ENCODE peak calls at places on chromosome 20, in five cellular contexts. P is IMR-90, L is SK-N-SH, A is aorta, T is mammary epithelial cell. E is an unnamed sample.

GRCh38 chr20:19786311-19786710 is 28.3 kb downstream of the RIN2 start:
- DNase-seq in P (peak; percentile 92), L (no peak), A (peak; percentile 70), T (peak; percentile 89), E (peak; percentile 95)

GRCh38 chr20:56872620-56873458 is 243.7 kb downstream of the TFAP2C start:
- DNase-seq in P (no peak), L (no peak), A (no peak), T (peak; percentile 25), E (no peak)

GRCh38 chr20:54668271-54669053 is 193.1 kb downstream of the DOK5 start:
- DNase-seq in P (peak; percentile 5), L (peak; percentile 29), A (no peak), T (no peak), E (peak; percentile 23)

GRCh38 chr20:36268501-36269342 is 32.4 kb downstream of the AAR2 start:
- DNase-seq in P (no peak), L (no peak), A (no peak), T (no peak), E (no peak)

GRCh38 chr20:32378461-32378860 is 20.3 kb downstream of the ASXL1 start:
- DNase-seq in P (no peak), L (no peak), A (no peak), T (no peak), E (no peak)

GRCh38 chr20:58065508-58066361 is 162.7 kb downstream of the ANKRD60 start:
- DNase-seq in P (no peak), L (no peak), A (no peak), T (peak; percentile 90), E (no peak)

GRCh38 chr20:25310921-25311728 is 63.2 kb downstream of the PYGB start:
- DNase-seq in P (peak; percentile 95), L (no peak), A (peak; percentile 39), T (no peak), E (peak; percentile 57)

GRCh38 chr20:9323622-9324021 is 190.8 kb upstream of the LAMP5 start:
- DNase-seq in P (no peak), L (peak; percentile 16), A (no peak), T (no peak), E (no peak)

GRCh38 chr20:43716123-43716522 is 10.7 kb downstream of the GTSF1L start:
- DNase-seq in P (no peak), L (no peak), A (no peak), T (no peak), E (no peak)

GRCh38 chr20:35681953-35682352 is 17.2 kb downstream of the NFS1 start:
- DNase-seq in P (no peak), L (no peak), A (no peak), T (no peak), E (no peak)

GRCh38 chr20:32116079-32116521 is 6.6 kb downstream of the TM9SF4 start:
- DNase-seq in P (peak; percentile 22), L (no peak), A (no peak), T (no peak), E (peak; percentile 25)

GRCh38 chr20:38536310-38536709 is 44.7 kb upstream of the ADIG start:
- DNase-seq in P (peak; percentile 74), L (no peak), A (no peak), T (peak; percentile 73), E (no peak)

GRCh38 chr20:58466729-58467571 is 48.2 kb downstream of the APCDD1L start:
- DNase-seq in P (no peak), L (peak; percentile 36), A (no peak), T (no peak), E (no peak)

GRCh38 chr20:50283922-50284810 is 93.5 kb downstream of the CEBPB start:
- DNase-seq in P (peak; percentile 66), L (no peak), A (peak; percentile 71), T (peak; percentile 52), E (no peak)
- H3K27ac ChIP-seq in P (peak overlapping the region; percentile 96), L (no peak overlapping the region), A (no peak overlapping the region), T (no peak overlapping the region), E (no peak overlapping the region)

GRCh38 chr20:3081641-3082040 is 2.9 kb downstream of the AVP start:
- DNase-seq in P (no peak), L (no peak), A (no peak), T (no peak), E (no peak)
- H3K4me3 ChIP-seq in P (no peak overlapping the region), L (no peak overlapping the region), A (no peak overlapping the region), T (no peak overlapping the region), E (no peak overlapping the region)

DNA sequence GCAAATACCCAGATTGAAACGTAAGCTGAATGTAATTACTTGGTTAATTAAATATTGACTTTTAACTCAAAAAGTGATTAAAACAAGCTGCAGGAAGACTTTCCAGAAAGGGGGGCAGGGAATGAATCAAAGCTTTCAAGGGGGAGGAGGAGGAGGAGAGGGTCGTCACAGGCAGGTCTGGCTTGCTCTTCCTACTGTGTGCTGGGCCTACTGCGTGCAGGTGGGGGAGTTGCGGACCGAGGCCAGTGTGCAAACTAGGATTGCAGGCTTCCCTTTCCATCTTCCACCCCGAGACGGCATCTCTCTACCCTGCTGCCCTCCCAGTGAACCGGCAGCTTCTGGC is 1.1 kb downstream of the SULF2 start:
- DNase-seq in P (no peak), L (no peak), A (no peak), T (no peak), E (no peak)
- H3K4me1 ChIP-seq in P (no peaks in the 10 kb centered on the region), L (no peaks in the 10 kb centered on the region), A (no peaks in the 10 kb centered on the region), T (peaks cover 26% of the 10 kb centered on the region), E (peaks cover 14% of the 10 kb centered on the region)

GRCh38 chr20:21498646-21499045 is 15.2 kb downstream of the NKX2-2 start:
- DNase-seq in P (no peak), L (no peak), A (no peak), T (no peak), E (no peak)
- H3K27ac ChIP-seq in P (no peak overlapping the region), L (no peak overlapping the region), A (no peak overlapping the region), T (no peak overlapping the region), E (no peak overlapping the region)